ENCODE peak calls at places on chromosomes 3 and 15, in five cellular contexts. E is psoas muscle; R is uterus; P is body of pancreas; I is CD8-positive, alpha-beta T cell. D is an unnamed sample.
A peak's percentile ranks its signal among the peaks of the same experiment; 100 is the strongest.

GRCh38 chr3:49751501-49751900 is 27.8 kb upstream of the GMPPB start:
- DNase-seq in E (no peak), R (no peak), P (no peak), I (no peak), D (no peak)

GRCh38 chr3:85254738-85255137 is 295.9 kb downstream of the CADM2 start:
- DNase-seq in E (no peak), R (no peak), P (no peak), I (no peak), D (no peak)

GRCh38 chr3:21893250-21893649 is 142.2 kb upstream of the ZNF385D start:
- DNase-seq in E (no peak), R (no peak), P (no peak), I (no peak), D (no peak)

GRCh38 chr3:86793786-86794185 is 197.2 kb downstream of the VGLL3 start:
- DNase-seq in E (no peak), R (peak; percentile 42), P (no peak), I (no peak), D (no peak)

GRCh38 chr15:51108933-51109550 is 14.3 kb upstream of the TNFAIP8L3 start:
- DNase-seq in E (no peak), R (peak; percentile 48), P (no peak), I (no peak), D (no peak)

GRCh38 chr3:193756536-193756935 is 163.5 kb downstream of the OPA1 start:
- DNase-seq in E (no peak), R (no peak), P (no peak), I (no peak), D (no peak)

GRCh38 chr15:70466895-70467529 is 296.3 kb downstream of the UACA start:
- DNase-seq in E (no peak), R (peak; percentile 51), P (peak; percentile 57), I (peak; percentile 37), D (no peak)

GRCh38 chr3:131705558-131706051 is 202.8 kb upstream of the MRPL3 start:
- DNase-seq in E (no peak), R (no peak), P (no peak), I (no peak), D (no peak)

GRCh38 chr3:138914870-138915502 is 32.0 kb downstream of the FOXL2 start:
- DNase-seq in E (no peak), R (no peak), P (no peak), I (no peak), D (no peak)

GRCh38 chr3:156109989-156110388 is 10.4 kb upstream of the KCNAB1 start:
- DNase-seq in E (no peak), R (peak; percentile 33), P (no peak), I (no peak), D (no peak)

GRCh38 chr15:95558916-95559315 is 771.6 kb upstream of the NR2F2 start:
- DNase-seq in E (no peak), R (no peak), P (no peak), I (no peak), D (no peak)

GRCh38 chr15:47711654-47712053 is 5.7 kb upstream of the SEMA6D start:
- DNase-seq in E (no peak), R (no peak), P (no peak), I (no peak), D (no peak)

GRCh38 chr15:79970921-79971434 is at the start of gene BCL2A1:
- DNase-seq in E (no peak), R (no peak), P (no peak), I (peak; percentile 52), D (no peak)

GRCh38 chr3:147407107-147407494 is 758 bp upstream of the ZIC4 start:
- DNase-seq in E (no peak), R (no peak), P (no peak), I (no peak), D (no peak)
- H3K4me1 ChIP-seq in E (peaks cover 10% of the 10 kb centered on the region), R (peaks cover 15% of the 10 kb centered on the region), P (peaks cover 22% of the 10 kb centered on the region), I (peaks cover 11% of the 10 kb centered on the region), D (peaks cover 18% of the 10 kb centered on the region)

GRCh38 chr15:67126551-67127333 is 61.3 kb downstream of the SMAD3 start:
- DNase-seq in E (no peak), R (no peak), P (peak; percentile 47), I (no peak), D (no peak)

GRCh38 chr15:67125589-67126502 is 60.4 kb downstream of the SMAD3 start:
- DNase-seq in E (peak; percentile 90), R (peak; percentile 92), P (peak; percentile 61), I (no peak), D (no peak)

GRCh38 chr15:67130166-67130565 is 64.8 kb downstream of the SMAD3 start:
- DNase-seq in E (no peak), R (no peak), P (no peak), I (no peak), D (no peak)

GRCh38 chr15:67127334-67127664 is 61.9 kb downstream of the SMAD3 start:
- DNase-seq in E (no peak), R (no peak), P (no peak), I (no peak), D (no peak)

GRCh38 chr15:67127925-67128324 is 62.5 kb downstream of the SMAD3 start:
- DNase-seq in E (no peak), R (peak; percentile 69), P (no peak), I (no peak), D (no peak)
- H3K4me1 ChIP-seq in E (peaks cover 94% of the 10 kb centered on the region), R (peaks cover 26% of the 10 kb centered on the region), P (peaks cover 73% of the 10 kb centered on the region), I (no peaks in the 10 kb centered on the region), D (peaks cover 77% of the 10 kb centered on the region)

GRCh38 chr3:188240189-188240981 is 86.4 kb downstream of the LPP start:
- DNase-seq in E (no peak), R (no peak), P (no peak), I (no peak), D (no peak)

GRCh38 chr3:188239577-188239976 is 85.6 kb downstream of the LPP start:
- DNase-seq in E (no peak), R (no peak), P (no peak), I (no peak), D (no peak)

GRCh38 chr3:188241883-188242282 is 87.9 kb downstream of the LPP start:
- DNase-seq in E (no peak), R (no peak), P (no peak), I (no peak), D (no peak)

GRCh38 chr3:188242426-188243123 is 88.6 kb downstream of the LPP start:
- DNase-seq in E (no peak), R (no peak), P (no peak), I (no peak), D (no peak)

DNA sequence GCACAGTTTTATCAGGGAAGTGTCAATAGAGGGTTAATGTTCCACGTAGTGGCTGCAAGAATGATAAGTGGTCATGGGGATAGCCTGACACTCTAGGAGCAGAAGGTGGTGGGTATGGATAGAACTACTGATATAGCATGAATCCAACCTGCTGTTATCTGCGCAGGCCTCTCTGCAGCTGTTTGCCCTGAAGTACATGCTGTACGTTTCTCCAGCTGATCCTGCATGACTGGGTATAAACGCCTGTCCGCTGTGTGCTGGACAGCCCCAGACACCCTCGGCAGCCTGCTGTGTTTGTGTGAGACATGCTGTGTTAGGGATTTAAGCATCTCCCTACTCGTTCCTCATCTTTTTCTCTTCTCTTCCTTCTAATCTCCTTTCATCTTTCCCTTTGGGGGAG is 87.1 kb downstream of the LPP start:
- DNase-seq in E (peak; percentile 44), R (no peak), P (no peak), I (no peak), D (no peak)
- H3K4me1 ChIP-seq in E (peaks cover 32% of the 10 kb centered on the region), R (peaks cover 4% of the 10 kb centered on the region), P (peaks cover 12% of the 10 kb centered on the region), I (no peaks in the 10 kb centered on the region), D (no peaks in the 10 kb centered on the region)

GRCh38 chr3:122973893-122974615 is 53.5 kb downstream of the SEMA5B start:
- DNase-seq in E (no peak), R (no peak), P (no peak), I (no peak), D (no peak)
- H3K4me1 ChIP-seq in E (peaks cover 8% of the 10 kb centered on the region), R (peaks cover 12% of the 10 kb centered on the region), P (no peaks in the 10 kb centered on the region), I (peaks cover 8% of the 10 kb centered on the region), D (peaks cover 4% of the 10 kb centered on the region)

DNA sequence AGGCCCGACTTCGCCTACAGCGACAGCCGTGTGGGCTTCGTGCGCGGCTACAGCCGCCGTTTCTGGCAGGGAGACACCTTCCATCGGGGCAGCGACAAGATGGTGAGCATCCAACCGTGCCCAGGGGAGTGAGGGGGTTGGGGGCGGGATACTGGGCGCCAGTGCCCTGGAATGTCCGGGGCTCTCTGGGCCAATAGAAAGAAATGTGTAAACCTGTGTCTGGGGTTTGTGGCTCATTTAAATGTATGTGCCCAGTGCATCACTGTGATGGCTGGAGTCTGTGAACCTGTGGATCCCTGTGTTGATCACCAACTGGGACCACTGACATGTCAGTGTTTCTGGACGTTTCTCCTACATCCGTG is 423 bp downstream of the CHAC1 start:
- DNase-seq in E (no peak), R (no peak), P (no peak), I (no peak), D (no peak)
- H3K4me1 ChIP-seq in E (peaks cover 53% of the 10 kb centered on the region), R (peaks cover 4% of the 10 kb centered on the region), P (peaks cover 72% of the 10 kb centered on the region), I (peaks cover 12% of the 10 kb centered on the region), D (peaks cover 3% of the 10 kb centered on the region)

D was measured in left lung.